ENCODE peak calls at places on chromosomes 13 and 19, in five cellular contexts. H is substantia nigra, R is PC-9, Z is A549, S is spleen. Q is an unnamed sample.

GRCh38 chr19:22882797-22883196 is 50.7 kb downstream of the ZNF723 start:
- DNase-seq in H (no peak), R (no peak), Z (no peak), S (no peak), Q (no peak)

GRCh38 chr13:112983428-112984196 is 14.6 kb downstream of the MCF2L start:
- DNase-seq in H (no peak), R (peak), Z (no peak), S (no peak), Q (no peak)

GRCh38 chr13:93522486-93522885 is 295.9 kb downstream of the GPC6 start:
- DNase-seq in H (no peak), R (no peak), Z (no peak), S (no peak), Q (no peak)

GRCh38 chr13:62280590-62280989 is 864.9 kb upstream of the PCDH20 start:
- DNase-seq in H (no peak), R (no peak), Z (no peak), S (no peak), Q (no peak)

GRCh38 chr13:26760835-26761582 is 423 bp upstream of the GPR12 start:
- DNase-seq in H (no peak), R (no peak), Z (no peak), S (no peak), Q (no peak)

GRCh38 chr13:26941345-26942174 is 181.0 kb upstream of the GPR12 start:
- DNase-seq in H (no peak), R (no peak), Z (no peak), S (no peak), Q (peak)

GRCh38 chr19:56765107-56765506 is 75.4 kb downstream of the PEG3 start:
- DNase-seq in H (peak), R (no peak), Z (no peak), S (peak), Q (no peak)

GRCh38 chr19:43799502-43800142 is 2.6 kb downstream of the LYPD5 start:
- DNase-seq in H (no peak), R (peak), Z (no peak), S (no peak), Q (no peak)

GRCh38 chr13:109644069-109644750 is 142.2 kb downstream of the IRS2 start:
- DNase-seq in H (no peak), R (peak), Z (no peak), S (no peak), Q (no peak)

GRCh38 chr19:16899566-16900075 is 10.8 kb downstream of the F2RL3 start:
- DNase-seq in H (no peak), R (peak), Z (peak), S (peak), Q (no peak)

GRCh38 chr13:31029129-31029528 is 96.7 kb downstream of the TEX26 start:
- DNase-seq in H (no peak), R (no peak), Z (no peak), S (no peak), Q (no peak)

GRCh38 chr13:44172411-44172810 is 201.2 kb upstream of the SERP2 start:
- DNase-seq in H (no peak), R (no peak), Z (no peak), S (no peak), Q (no peak)

GRCh38 chr19:18389736-18390074 is 3.7 kb downstream of the GDF15 start:
- DNase-seq in H (no peak), R (no peak), Z (no peak), S (no peak), Q (no peak)

GRCh38 chr19:18390075-18390909 is 4.3 kb downstream of the GDF15 start:
- DNase-seq in H (no peak), R (no peak), Z (no peak), S (no peak), Q (no peak)

GRCh38 chr19:18389095-18389735 is 3.3 kb downstream of the GDF15 start:
- DNase-seq in H (no peak), R (no peak), Z (no peak), S (no peak), Q (no peak)

GRCh38 chr19:18387395-18387794 is 1.4 kb downstream of the GDF15 start:
- DNase-seq in H (no peak), R (no peak), Z (no peak), S (no peak), Q (no peak)

GRCh38 chr19:18388328-18389094 is 2.6 kb downstream of the GDF15 start:
- DNase-seq in H (peak), R (peak), Z (no peak), S (peak), Q (no peak)
- H3K27ac ChIP-seq in H (no peak), R (no peak), Z (peak), S (peak), Q (no peak)

GRCh38 chr13:48043789-48044503 is 6.4 kb downstream of the NUDT15 start:
- DNase-seq in H (no peak), R (no peak), Z (no peak), S (no peak), Q (peak)

GRCh38 chr13:48040059-48040458 is 2.5 kb downstream of the NUDT15 start:
- DNase-seq in H (no peak), R (no peak), Z (no peak), S (no peak), Q (no peak)

GRCh38 chr13:48037346-48038173 is at the start of gene NUDT15:
- DNase-seq in H (peak), R (peak), Z (peak), S (peak), Q (peak)

GRCh38 chr13:48042889-48043288 is 5.4 kb downstream of the NUDT15 start:
- DNase-seq in H (no peak), R (no peak), Z (no peak), S (no peak), Q (no peak)

GRCh38 chr13:48038763-48039162 is 1.2 kb downstream of the NUDT15 start:
- DNase-seq in H (no peak), R (no peak), Z (no peak), S (no peak), Q (no peak)
- H3K27ac ChIP-seq in H (no peak), R (no peak), Z (peak), S (peak), Q (peak)

GRCh38 chr19:18419699-18420460 is 682 bp downstream of the SSBP4 start:
- DNase-seq in H (no peak), R (no peak), Z (no peak), S (peak), Q (no peak)
- H3K27ac ChIP-seq in H (no peak), R (no peak), Z (peak), S (peak), Q (no peak)

GRCh38 chr19:54893406-54893805 is 12.5 kb upstream of the NCR1 start:
- DNase-seq in H (no peak), R (no peak), Z (no peak), S (peak), Q (no peak)
- H3K27ac ChIP-seq in H (no peak), R (no peak), Z (no peak), S (no peak), Q (no peak)

DNA sequence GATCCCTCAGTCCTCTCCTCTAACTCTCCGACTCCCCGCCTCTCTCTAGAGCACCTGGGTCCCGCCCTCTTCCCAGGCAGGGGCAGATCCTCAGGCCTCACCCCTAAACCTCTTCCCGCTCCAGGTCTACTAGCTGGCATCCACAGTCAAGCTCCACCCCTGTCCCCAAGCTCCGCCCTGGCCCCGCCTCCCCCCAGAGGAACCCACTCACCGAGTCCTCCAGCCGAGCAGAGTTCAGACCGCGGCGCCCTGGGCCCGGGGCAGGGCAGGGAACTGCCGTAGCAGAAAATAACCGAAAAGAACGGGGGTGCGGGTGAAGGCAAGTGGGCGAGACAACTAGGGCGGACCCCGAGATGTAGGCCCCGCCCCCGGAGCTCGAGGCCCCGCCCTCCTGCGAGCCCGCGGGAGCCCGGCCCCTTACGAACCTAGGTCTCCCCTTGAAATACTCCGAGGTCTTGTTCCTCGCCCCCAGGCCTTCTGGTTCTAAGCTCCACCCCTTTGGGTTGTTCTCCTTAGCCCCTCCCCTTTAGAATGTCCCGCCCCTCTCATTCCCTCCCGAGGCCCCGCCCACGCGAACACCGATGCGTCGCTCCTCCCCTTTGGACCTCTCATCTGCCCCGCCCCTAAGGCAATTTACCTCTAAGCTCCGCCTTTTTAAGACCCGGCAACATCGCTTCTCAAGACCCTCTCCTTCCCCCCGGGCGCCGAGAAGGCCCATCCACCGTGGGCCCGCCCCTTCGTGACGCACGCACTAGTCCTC is at the start of gene GGN:
- DNase-seq in H (peak), R (peak), Z (peak), S (peak), Q (peak)
- H3K27ac ChIP-seq in H (peak), R (peak), Z (peak), S (peak), Q (peak)